ENCODE peak calls at places on chromosomes 16 and 17, in ten cellular contexts. One of them, this sample, is unnamed.

GRCh38 chr17:43014020-43014615 is 7.5 kb downstream of the IFI35 start:
- ATAC-seq in stimulated activated naive B cell treated with anti-CD40 and anti-IgM and Interleukin-4, amounts not matched to agents 10 μg/mL and 1 μg/mL and 100 μg/mL, for 72 hours: no peak
- ATAC-seq in IMR-90: no peak
- ATAC-seq in activated naive CD8-positive, alpha-beta T cell treated with anti-CD3 and anti-CD28 coated beads, Interleukin-2, amount 10 ng/mL, durations not matched to agents 7 days and 5 days: no peak
- ATAC-seq in left ventricle myocardium superior: peak
- ATAC-seq in T-cell: no peak
- ATAC-seq in CD4-positive, alpha-beta T cell: no peak
- ATAC-seq in Panc1: no peak
- ATAC-seq in mucosa of descending colon: no peak
- ATAC-seq in activated CD8-positive, alpha-beta memory T cell treated with anti-CD3 and anti-CD28 coated beads, Interleukin-2, amount 10 ng/mL, durations not matched to agents 7 days and 5 days: no peak
- ATAC-seq in this sample: peak

GRCh38 chr17:77444653-77445029 is 303.9 kb downstream of the SEC14L1 start:
- ATAC-seq in stimulated activated naive B cell treated with anti-CD40 and anti-IgM and Interleukin-4, amounts not matched to agents 10 μg/mL and 1 μg/mL and 100 μg/mL, for 72 hours: peak
- ATAC-seq in IMR-90: peak
- ATAC-seq in activated naive CD8-positive, alpha-beta T cell treated with anti-CD3 and anti-CD28 coated beads, Interleukin-2, amount 10 ng/mL, durations not matched to agents 7 days and 5 days: no peak
- ATAC-seq in left ventricle myocardium superior: peak
- ATAC-seq in T-cell: no peak
- ATAC-seq in CD4-positive, alpha-beta T cell: no peak
- ATAC-seq in Panc1: peak
- ATAC-seq in mucosa of descending colon: no peak
- ATAC-seq in activated CD8-positive, alpha-beta memory T cell treated with anti-CD3 and anti-CD28 coated beads, Interleukin-2, amount 10 ng/mL, durations not matched to agents 7 days and 5 days: no peak
- ATAC-seq in this sample: peak

GRCh38 chr17:69268442-69269068 is 39.9 kb upstream of the ABCA10 start:
- ATAC-seq in stimulated activated naive B cell treated with anti-CD40 and anti-IgM and Interleukin-4, amounts not matched to agents 10 μg/mL and 1 μg/mL and 100 μg/mL, for 72 hours: no peak
- ATAC-seq in IMR-90: no peak
- ATAC-seq in activated naive CD8-positive, alpha-beta T cell treated with anti-CD3 and anti-CD28 coated beads, Interleukin-2, amount 10 ng/mL, durations not matched to agents 7 days and 5 days: no peak
- ATAC-seq in left ventricle myocardium superior: no peak
- ATAC-seq in T-cell: no peak
- ATAC-seq in CD4-positive, alpha-beta T cell: no peak
- ATAC-seq in Panc1: no peak
- ATAC-seq in mucosa of descending colon: no peak
- ATAC-seq in activated CD8-positive, alpha-beta memory T cell treated with anti-CD3 and anti-CD28 coated beads, Interleukin-2, amount 10 ng/mL, durations not matched to agents 7 days and 5 days: no peak
- ATAC-seq in this sample: no peak

GRCh38 chr17:66662496-66662895 is 172.4 kb upstream of the CACNG5 start:
- ATAC-seq in stimulated activated naive B cell treated with anti-CD40 and anti-IgM and Interleukin-4, amounts not matched to agents 10 μg/mL and 1 μg/mL and 100 μg/mL, for 72 hours: no peak
- ATAC-seq in IMR-90: no peak
- ATAC-seq in activated naive CD8-positive, alpha-beta T cell treated with anti-CD3 and anti-CD28 coated beads, Interleukin-2, amount 10 ng/mL, durations not matched to agents 7 days and 5 days: no peak
- ATAC-seq in left ventricle myocardium superior: no peak
- ATAC-seq in T-cell: no peak
- ATAC-seq in CD4-positive, alpha-beta T cell: no peak
- ATAC-seq in Panc1: no peak
- ATAC-seq in mucosa of descending colon: no peak
- ATAC-seq in activated CD8-positive, alpha-beta memory T cell treated with anti-CD3 and anti-CD28 coated beads, Interleukin-2, amount 10 ng/mL, durations not matched to agents 7 days and 5 days: no peak
- ATAC-seq in this sample: no peak

GRCh38 chr17:39404542-39405378 is 3.3 kb upstream of the FBXL20 start:
- ATAC-seq in stimulated activated naive B cell treated with anti-CD40 and anti-IgM and Interleukin-4, amounts not matched to agents 10 μg/mL and 1 μg/mL and 100 μg/mL, for 72 hours: no peak
- ATAC-seq in IMR-90: peak
- ATAC-seq in activated naive CD8-positive, alpha-beta T cell treated with anti-CD3 and anti-CD28 coated beads, Interleukin-2, amount 10 ng/mL, durations not matched to agents 7 days and 5 days: no peak
- ATAC-seq in left ventricle myocardium superior: no peak
- ATAC-seq in T-cell: no peak
- ATAC-seq in CD4-positive, alpha-beta T cell: no peak
- ATAC-seq in Panc1: no peak
- ATAC-seq in mucosa of descending colon: no peak
- ATAC-seq in activated CD8-positive, alpha-beta memory T cell treated with anti-CD3 and anti-CD28 coated beads, Interleukin-2, amount 10 ng/mL, durations not matched to agents 7 days and 5 days: peak
- ATAC-seq in this sample: no peak

GRCh38 chr16:56736476-56736875 is 6.5 kb downstream of the NUP93 start:
- ATAC-seq in stimulated activated naive B cell treated with anti-CD40 and anti-IgM and Interleukin-4, amounts not matched to agents 10 μg/mL and 1 μg/mL and 100 μg/mL, for 72 hours: no peak
- ATAC-seq in IMR-90: no peak
- ATAC-seq in activated naive CD8-positive, alpha-beta T cell treated with anti-CD3 and anti-CD28 coated beads, Interleukin-2, amount 10 ng/mL, durations not matched to agents 7 days and 5 days: no peak
- ATAC-seq in left ventricle myocardium superior: no peak
- ATAC-seq in T-cell: no peak
- ATAC-seq in CD4-positive, alpha-beta T cell: no peak
- ATAC-seq in Panc1: no peak
- ATAC-seq in mucosa of descending colon: no peak
- ATAC-seq in activated CD8-positive, alpha-beta memory T cell treated with anti-CD3 and anti-CD28 coated beads, Interleukin-2, amount 10 ng/mL, durations not matched to agents 7 days and 5 days: no peak
- ATAC-seq in this sample: no peak

GRCh38 chr17:83133302-83134121 is 54.1 kb downstream of the METRNL start:
- ATAC-seq in stimulated activated naive B cell treated with anti-CD40 and anti-IgM and Interleukin-4, amounts not matched to agents 10 μg/mL and 1 μg/mL and 100 μg/mL, for 72 hours: no peak
- ATAC-seq in IMR-90: peak
- ATAC-seq in activated naive CD8-positive, alpha-beta T cell treated with anti-CD3 and anti-CD28 coated beads, Interleukin-2, amount 10 ng/mL, durations not matched to agents 7 days and 5 days: no peak
- ATAC-seq in left ventricle myocardium superior: peak
- ATAC-seq in T-cell: no peak
- ATAC-seq in CD4-positive, alpha-beta T cell: no peak
- ATAC-seq in Panc1: peak
- ATAC-seq in mucosa of descending colon: no peak
- ATAC-seq in activated CD8-positive, alpha-beta memory T cell treated with anti-CD3 and anti-CD28 coated beads, Interleukin-2, amount 10 ng/mL, durations not matched to agents 7 days and 5 days: no peak
- ATAC-seq in this sample: no peak

GRCh38 chr16:4176794-4177438 is 60.7 kb upstream of the ADCY9 start:
- ATAC-seq in stimulated activated naive B cell treated with anti-CD40 and anti-IgM and Interleukin-4, amounts not matched to agents 10 μg/mL and 1 μg/mL and 100 μg/mL, for 72 hours: peak
- ATAC-seq in IMR-90: peak
- ATAC-seq in activated naive CD8-positive, alpha-beta T cell treated with anti-CD3 and anti-CD28 coated beads, Interleukin-2, amount 10 ng/mL, durations not matched to agents 7 days and 5 days: no peak
- ATAC-seq in left ventricle myocardium superior: no peak
- ATAC-seq in T-cell: no peak
- ATAC-seq in CD4-positive, alpha-beta T cell: no peak
- ATAC-seq in Panc1: peak
- ATAC-seq in mucosa of descending colon: peak
- ATAC-seq in activated CD8-positive, alpha-beta memory T cell treated with anti-CD3 and anti-CD28 coated beads, Interleukin-2, amount 10 ng/mL, durations not matched to agents 7 days and 5 days: peak
- ATAC-seq in this sample: peak

GRCh38 chr17:74512624-74513084 is 18.6 kb downstream of the CD300LB start:
- ATAC-seq in stimulated activated naive B cell treated with anti-CD40 and anti-IgM and Interleukin-4, amounts not matched to agents 10 μg/mL and 1 μg/mL and 100 μg/mL, for 72 hours: peak
- ATAC-seq in IMR-90: no peak
- ATAC-seq in activated naive CD8-positive, alpha-beta T cell treated with anti-CD3 and anti-CD28 coated beads, Interleukin-2, amount 10 ng/mL, durations not matched to agents 7 days and 5 days: no peak
- ATAC-seq in left ventricle myocardium superior: no peak
- ATAC-seq in T-cell: no peak
- ATAC-seq in CD4-positive, alpha-beta T cell: no peak
- ATAC-seq in Panc1: no peak
- ATAC-seq in mucosa of descending colon: peak
- ATAC-seq in activated CD8-positive, alpha-beta memory T cell treated with anti-CD3 and anti-CD28 coated beads, Interleukin-2, amount 10 ng/mL, durations not matched to agents 7 days and 5 days: peak
- ATAC-seq in this sample: peak

GRCh38 chr17:9837551-9838471 is 12.1 kb downstream of the GLP2R start:
- ATAC-seq in stimulated activated naive B cell treated with anti-CD40 and anti-IgM and Interleukin-4, amounts not matched to agents 10 μg/mL and 1 μg/mL and 100 μg/mL, for 72 hours: no peak
- ATAC-seq in IMR-90: peak
- ATAC-seq in activated naive CD8-positive, alpha-beta T cell treated with anti-CD3 and anti-CD28 coated beads, Interleukin-2, amount 10 ng/mL, durations not matched to agents 7 days and 5 days: no peak
- ATAC-seq in left ventricle myocardium superior: peak
- ATAC-seq in T-cell: no peak
- ATAC-seq in CD4-positive, alpha-beta T cell: no peak
- ATAC-seq in Panc1: no peak
- ATAC-seq in mucosa of descending colon: no peak
- ATAC-seq in activated CD8-positive, alpha-beta memory T cell treated with anti-CD3 and anti-CD28 coated beads, Interleukin-2, amount 10 ng/mL, durations not matched to agents 7 days and 5 days: no peak
- ATAC-seq in this sample: no peak

GRCh38 chr17:30378191-30378796 is 433 bp upstream of the CPD start:
- ATAC-seq in stimulated activated naive B cell treated with anti-CD40 and anti-IgM and Interleukin-4, amounts not matched to agents 10 μg/mL and 1 μg/mL and 100 μg/mL, for 72 hours: peak
- ATAC-seq in IMR-90: no peak
- ATAC-seq in activated naive CD8-positive, alpha-beta T cell treated with anti-CD3 and anti-CD28 coated beads, Interleukin-2, amount 10 ng/mL, durations not matched to agents 7 days and 5 days: peak
- ATAC-seq in left ventricle myocardium superior: peak
- ATAC-seq in T-cell: peak
- ATAC-seq in CD4-positive, alpha-beta T cell: peak
- ATAC-seq in Panc1: no peak
- ATAC-seq in mucosa of descending colon: no peak
- ATAC-seq in activated CD8-positive, alpha-beta memory T cell treated with anti-CD3 and anti-CD28 coated beads, Interleukin-2, amount 10 ng/mL, durations not matched to agents 7 days and 5 days: peak
- ATAC-seq in this sample: peak

GRCh38 chr17:77246110-77247047 is 105.6 kb downstream of the SEC14L1 start:
- ATAC-seq in stimulated activated naive B cell treated with anti-CD40 and anti-IgM and Interleukin-4, amounts not matched to agents 10 μg/mL and 1 μg/mL and 100 μg/mL, for 72 hours: peak
- ATAC-seq in IMR-90: no peak
- ATAC-seq in activated naive CD8-positive, alpha-beta T cell treated with anti-CD3 and anti-CD28 coated beads, Interleukin-2, amount 10 ng/mL, durations not matched to agents 7 days and 5 days: no peak
- ATAC-seq in left ventricle myocardium superior: no peak
- ATAC-seq in T-cell: no peak
- ATAC-seq in CD4-positive, alpha-beta T cell: no peak
- ATAC-seq in Panc1: no peak
- ATAC-seq in mucosa of descending colon: peak
- ATAC-seq in activated CD8-positive, alpha-beta memory T cell treated with anti-CD3 and anti-CD28 coated beads, Interleukin-2, amount 10 ng/mL, durations not matched to agents 7 days and 5 days: no peak
- ATAC-seq in this sample: peak

GRCh38 chr17:5527647-5528250 is 41.4 kb downstream of the MIS12 start:
- ATAC-seq in stimulated activated naive B cell treated with anti-CD40 and anti-IgM and Interleukin-4, amounts not matched to agents 10 μg/mL and 1 μg/mL and 100 μg/mL, for 72 hours: no peak
- ATAC-seq in IMR-90: no peak
- ATAC-seq in activated naive CD8-positive, alpha-beta T cell treated with anti-CD3 and anti-CD28 coated beads, Interleukin-2, amount 10 ng/mL, durations not matched to agents 7 days and 5 days: no peak
- ATAC-seq in left ventricle myocardium superior: no peak
- ATAC-seq in T-cell: peak
- ATAC-seq in CD4-positive, alpha-beta T cell: no peak
- ATAC-seq in Panc1: peak
- ATAC-seq in mucosa of descending colon: no peak
- ATAC-seq in activated CD8-positive, alpha-beta memory T cell treated with anti-CD3 and anti-CD28 coated beads, Interleukin-2, amount 10 ng/mL, durations not matched to agents 7 days and 5 days: no peak
- ATAC-seq in this sample: no peak

GRCh38 chr17:40451420-40451819 is 8.2 kb downstream of the IGFBP4 start:
- ATAC-seq in stimulated activated naive B cell treated with anti-CD40 and anti-IgM and Interleukin-4, amounts not matched to agents 10 μg/mL and 1 μg/mL and 100 μg/mL, for 72 hours: no peak
- ATAC-seq in IMR-90: peak
- ATAC-seq in activated naive CD8-positive, alpha-beta T cell treated with anti-CD3 and anti-CD28 coated beads, Interleukin-2, amount 10 ng/mL, durations not matched to agents 7 days and 5 days: no peak
- ATAC-seq in left ventricle myocardium superior: peak
- ATAC-seq in T-cell: no peak
- ATAC-seq in CD4-positive, alpha-beta T cell: no peak
- ATAC-seq in Panc1: no peak
- ATAC-seq in mucosa of descending colon: no peak
- ATAC-seq in activated CD8-positive, alpha-beta memory T cell treated with anti-CD3 and anti-CD28 coated beads, Interleukin-2, amount 10 ng/mL, durations not matched to agents 7 days and 5 days: no peak
- ATAC-seq in this sample: no peak

GRCh38 chr16:80176114-80176513 is 364.7 kb upstream of the DYNLRB2 start:
- ATAC-seq in stimulated activated naive B cell treated with anti-CD40 and anti-IgM and Interleukin-4, amounts not matched to agents 10 μg/mL and 1 μg/mL and 100 μg/mL, for 72 hours: no peak
- ATAC-seq in IMR-90: no peak
- ATAC-seq in activated naive CD8-positive, alpha-beta T cell treated with anti-CD3 and anti-CD28 coated beads, Interleukin-2, amount 10 ng/mL, durations not matched to agents 7 days and 5 days: no peak
- ATAC-seq in left ventricle myocardium superior: no peak
- ATAC-seq in T-cell: no peak
- ATAC-seq in CD4-positive, alpha-beta T cell: no peak
- ATAC-seq in Panc1: no peak
- ATAC-seq in mucosa of descending colon: no peak
- ATAC-seq in activated CD8-positive, alpha-beta memory T cell treated with anti-CD3 and anti-CD28 coated beads, Interleukin-2, amount 10 ng/mL, durations not matched to agents 7 days and 5 days: no peak
- ATAC-seq in this sample: no peak

GRCh38 chr16:85449195-85449884 is 163.8 kb upstream of the GSE1 start:
- ATAC-seq in stimulated activated naive B cell treated with anti-CD40 and anti-IgM and Interleukin-4, amounts not matched to agents 10 μg/mL and 1 μg/mL and 100 μg/mL, for 72 hours: no peak
- ATAC-seq in IMR-90: no peak
- ATAC-seq in activated naive CD8-positive, alpha-beta T cell treated with anti-CD3 and anti-CD28 coated beads, Interleukin-2, amount 10 ng/mL, durations not matched to agents 7 days and 5 days: peak
- ATAC-seq in left ventricle myocardium superior: no peak
- ATAC-seq in T-cell: peak
- ATAC-seq in CD4-positive, alpha-beta T cell: no peak
- ATAC-seq in Panc1: no peak
- ATAC-seq in mucosa of descending colon: no peak
- ATAC-seq in activated CD8-positive, alpha-beta memory T cell treated with anti-CD3 and anti-CD28 coated beads, Interleukin-2, amount 10 ng/mL, durations not matched to agents 7 days and 5 days: no peak
- ATAC-seq in this sample: no peak

GRCh38 chr16:14444979-14445810 is 184.9 kb downstream of the PARN start:
- ATAC-seq in stimulated activated naive B cell treated with anti-CD40 and anti-IgM and Interleukin-4, amounts not matched to agents 10 μg/mL and 1 μg/mL and 100 μg/mL, for 72 hours: no peak
- ATAC-seq in IMR-90: no peak
- ATAC-seq in activated naive CD8-positive, alpha-beta T cell treated with anti-CD3 and anti-CD28 coated beads, Interleukin-2, amount 10 ng/mL, durations not matched to agents 7 days and 5 days: no peak
- ATAC-seq in left ventricle myocardium superior: no peak
- ATAC-seq in T-cell: no peak
- ATAC-seq in CD4-positive, alpha-beta T cell: no peak
- ATAC-seq in Panc1: no peak
- ATAC-seq in mucosa of descending colon: no peak
- ATAC-seq in activated CD8-positive, alpha-beta memory T cell treated with anti-CD3 and anti-CD28 coated beads, Interleukin-2, amount 10 ng/mL, durations not matched to agents 7 days and 5 days: no peak
- ATAC-seq in this sample: no peak

GRCh38 chr16:53055603-53056527 is 1.1 kb downstream of the CHD9 start:
- ATAC-seq in stimulated activated naive B cell treated with anti-CD40 and anti-IgM and Interleukin-4, amounts not matched to agents 10 μg/mL and 1 μg/mL and 100 μg/mL, for 72 hours: no peak
- ATAC-seq in IMR-90: peak
- ATAC-seq in activated naive CD8-positive, alpha-beta T cell treated with anti-CD3 and anti-CD28 coated beads, Interleukin-2, amount 10 ng/mL, durations not matched to agents 7 days and 5 days: no peak
- ATAC-seq in left ventricle myocardium superior: peak
- ATAC-seq in T-cell: no peak
- ATAC-seq in CD4-positive, alpha-beta T cell: no peak
- ATAC-seq in Panc1: no peak
- ATAC-seq in mucosa of descending colon: peak
- ATAC-seq in activated CD8-positive, alpha-beta memory T cell treated with anti-CD3 and anti-CD28 coated beads, Interleukin-2, amount 10 ng/mL, durations not matched to agents 7 days and 5 days: no peak
- ATAC-seq in this sample: no peak

GRCh38 chr17:78979780-78980623 is at the start of gene LGALS3BP:
- ATAC-seq in stimulated activated naive B cell treated with anti-CD40 and anti-IgM and Interleukin-4, amounts not matched to agents 10 μg/mL and 1 μg/mL and 100 μg/mL, for 72 hours: peak
- ATAC-seq in IMR-90: peak
- ATAC-seq in activated naive CD8-positive, alpha-beta T cell treated with anti-CD3 and anti-CD28 coated beads, Interleukin-2, amount 10 ng/mL, durations not matched to agents 7 days and 5 days: peak
- ATAC-seq in left ventricle myocardium superior: peak
- ATAC-seq in T-cell: peak
- ATAC-seq in CD4-positive, alpha-beta T cell: peak
- ATAC-seq in Panc1: peak
- ATAC-seq in mucosa of descending colon: peak
- ATAC-seq in activated CD8-positive, alpha-beta memory T cell treated with anti-CD3 and anti-CD28 coated beads, Interleukin-2, amount 10 ng/mL, durations not matched to agents 7 days and 5 days: peak
- ATAC-seq in this sample: no peak

GRCh38 chr16:85555549-85556455 is 57.3 kb upstream of the GSE1 start:
- ATAC-seq in stimulated activated naive B cell treated with anti-CD40 and anti-IgM and Interleukin-4, amounts not matched to agents 10 μg/mL and 1 μg/mL and 100 μg/mL, for 72 hours: no peak
- ATAC-seq in IMR-90: no peak
- ATAC-seq in activated naive CD8-positive, alpha-beta T cell treated with anti-CD3 and anti-CD28 coated beads, Interleukin-2, amount 10 ng/mL, durations not matched to agents 7 days and 5 days: no peak
- ATAC-seq in left ventricle myocardium superior: peak
- ATAC-seq in T-cell: no peak
- ATAC-seq in CD4-positive, alpha-beta T cell: peak
- ATAC-seq in Panc1: no peak
- ATAC-seq in mucosa of descending colon: no peak
- ATAC-seq in activated CD8-positive, alpha-beta memory T cell treated with anti-CD3 and anti-CD28 coated beads, Interleukin-2, amount 10 ng/mL, durations not matched to agents 7 days and 5 days: no peak
- ATAC-seq in this sample: no peak

GRCh38 chr16:4233431-4233830 is 8.4 kb downstream of the SRL start:
- ATAC-seq in stimulated activated naive B cell treated with anti-CD40 and anti-IgM and Interleukin-4, amounts not matched to agents 10 μg/mL and 1 μg/mL and 100 μg/mL, for 72 hours: no peak
- ATAC-seq in IMR-90: peak
- ATAC-seq in activated naive CD8-positive, alpha-beta T cell treated with anti-CD3 and anti-CD28 coated beads, Interleukin-2, amount 10 ng/mL, durations not matched to agents 7 days and 5 days: no peak
- ATAC-seq in left ventricle myocardium superior: peak
- ATAC-seq in T-cell: no peak
- ATAC-seq in CD4-positive, alpha-beta T cell: no peak
- ATAC-seq in Panc1: no peak
- ATAC-seq in mucosa of descending colon: no peak
- ATAC-seq in activated CD8-positive, alpha-beta memory T cell treated with anti-CD3 and anti-CD28 coated beads, Interleukin-2, amount 10 ng/mL, durations not matched to agents 7 days and 5 days: no peak
- ATAC-seq in this sample: no peak

GRCh38 chr17:40139566-40140058 is 725 bp upstream of the CASC3 start:
- ATAC-seq in stimulated activated naive B cell treated with anti-CD40 and anti-IgM and Interleukin-4, amounts not matched to agents 10 μg/mL and 1 μg/mL and 100 μg/mL, for 72 hours: peak
- ATAC-seq in IMR-90: peak
- ATAC-seq in activated naive CD8-positive, alpha-beta T cell treated with anti-CD3 and anti-CD28 coated beads, Interleukin-2, amount 10 ng/mL, durations not matched to agents 7 days and 5 days: peak
- ATAC-seq in left ventricle myocardium superior: peak
- ATAC-seq in T-cell: peak
- ATAC-seq in CD4-positive, alpha-beta T cell: peak
- ATAC-seq in Panc1: peak
- ATAC-seq in mucosa of descending colon: peak
- ATAC-seq in activated CD8-positive, alpha-beta memory T cell treated with anti-CD3 and anti-CD28 coated beads, Interleukin-2, amount 10 ng/mL, durations not matched to agents 7 days and 5 days: peak
- ATAC-seq in this sample: peak